ENCODE peak calls at places on chromosome X, in eight cellular contexts. N, V, S, U, X, W, I and E are unnamed samples.

GRCh38 chrX:120517936-120518335 is 42.8 kb downstream of the CUL4B start:
- DNase-seq in X (no peak), W (no peak), N (no peak), U (no peak), V (no peak), S (peak), I (no peak), E (no peak)

GRCh38 chrX:150185766-150186165 is 177.4 kb upstream of the MAMLD1 start:
- DNase-seq in V (no peak), W (no peak), X (no peak), N (no peak), S (no peak), I (no peak), U (no peak), E (no peak)

GRCh38 chrX:111465664-111466063 is 45.8 kb upstream of the SERTM2 start:
- DNase-seq in V (no peak), N (no peak), W (no peak), U (no peak), X (no peak), S (no peak), I (no peak), E (no peak)

GRCh38 chrX:138917781-138918180 is 206.3 kb upstream of the FGF13 start:
- DNase-seq in X (no peak), V (no peak), N (no peak), U (no peak), S (peak), I (no peak), W (no peak), E (no peak)

GRCh38 chrX:29890646-29891200 is 324.6 kb upstream of the MAGEB2 start:
- DNase-seq in I (no peak), W (no peak), X (no peak), S (peak), U (no peak), V (no peak), N (no peak), E (no peak)

GRCh38 chrX:118974908-118975671 is 672 bp downstream of the LONRF3 start:
- DNase-seq in U (peak), I (peak), N (no peak), V (peak), X (no peak), W (no peak), S (no peak), E (peak)

GRCh38 chrX:71320126-71320525 is 18.6 kb downstream of the ITGB1BP2 start:
- DNase-seq in S (no peak), U (no peak), V (no peak), N (no peak), X (no peak), I (no peak), W (no peak), E (no peak)

GRCh38 chrX:40727599-40728252 is 7.6 kb downstream of the MED14 start:
- DNase-seq in V (no peak), U (no peak), N (no peak), I (no peak), W (no peak), X (no peak), S (no peak), E (no peak)

GRCh38 chrX:79138658-79139241 is 5.7 kb upstream of the GPR174 start:
- DNase-seq in X (no peak), V (no peak), U (peak), N (no peak), I (no peak), S (no peak), W (no peak), E (no peak)

GRCh38 chrX:150935466-150935865 is 37.0 kb upstream of the CD99L2 start:
- DNase-seq in S (peak), X (no peak), I (no peak), W (no peak), U (no peak), V (no peak), N (no peak), E (no peak)

GRCh38 chrX:153657161-153657560 is 10.2 kb downstream of the DUSP9 start:
- DNase-seq in N (no peak), I (no peak), S (no peak), X (no peak), V (no peak), U (no peak), W (no peak), E (no peak)

GRCh38 chrX:10750581-10750980 is 130.2 kb upstream of the MID1 start:
- DNase-seq in U (no peak), S (peak), W (no peak), X (no peak), N (no peak), I (no peak), V (no peak), E (no peak)

GRCh38 chrX:5681159-5681558 is 547.5 kb downstream of the NLGN4X start:
- DNase-seq in X (no peak), W (no peak), I (no peak), S (no peak), V (no peak), U (no peak), N (no peak), E (no peak)

GRCh38 chrX:68784816-68785215 is 44.0 kb upstream of the EFNB1 start:
- DNase-seq in U (no peak), X (no peak), S (no peak), V (peak), W (no peak), I (no peak), N (no peak), E (no peak)

GRCh38 chrX:66074920-66075879 is 35.3 kb upstream of the VSIG4 start:
- DNase-seq in N (no peak), I (peak), V (no peak), X (peak), U (peak), S (no peak), W (peak), E (no peak)

GRCh38 chrX:109952050-109952449 is 50.9 kb upstream of the TMEM164 start:
- DNase-seq in U (no peak), N (no peak), X (no peak), V (no peak), I (peak), W (no peak), S (no peak), E (no peak)

GRCh38 chrX:150127216-150127615 is 188.9 kb upstream of the EOLA2 start:
- DNase-seq in S (no peak), W (no peak), V (no peak), N (no peak), U (no peak), I (no peak), X (no peak), E (no peak)

GRCh38 chrX:71458866-71459265 is 74.0 kb upstream of the OGT start:
- DNase-seq in U (no peak), X (no peak), S (no peak), N (no peak), W (no peak), I (no peak), V (no peak), E (no peak)

GRCh38 chrX:151505796-151506195 is 57.7 kb upstream of the PASD1 start:
- DNase-seq in I (no peak), V (no peak), U (no peak), S (no peak), W (peak), N (no peak), X (no peak), E (no peak)

GRCh38 chrX:38754102-38754790 is 47.0 kb upstream of the MID1IP1 start:
- DNase-seq in X (no peak), W (peak), S (peak), I (peak), U (no peak), V (no peak), N (no peak), E (no peak)

GRCh38 chrX:130280901-130281300 is 12.2 kb upstream of the ZNF280C start:
- DNase-seq in V (no peak), W (no peak), U (no peak), N (no peak), I (no peak), X (no peak), S (no peak), E (no peak)

GRCh38 chrX:103148075-103148474 is 55.1 kb upstream of the NXF3 start:
- DNase-seq in S (no peak), I (no peak), N (no peak), W (no peak), U (no peak), V (no peak), X (no peak), E (no peak)

GRCh38 chrX:151184705-151185104 is 8.3 kb downstream of the GPR50 start:
- DNase-seq in U (no peak), X (no peak), W (no peak), V (no peak), I (no peak), N (no peak), S (no peak), E (no peak)

GRCh38 chrX:129000018-129000417 is 523.3 kb downstream of the SMARCA1 start:
- DNase-seq in X (no peak), V (no peak), U (no peak), I (no peak), S (no peak), W (no peak), N (no peak), E (no peak)

GRCh38 chrX:17608898-17609297 is 128.4 kb upstream of the SCML1 start:
- DNase-seq in N (no peak), V (no peak), S (no peak), W (no peak), X (no peak), I (peak), U (no peak), E (no peak)

GRCh38 chrX:119870626-119871131 is 854 bp downstream of the RNF113A start:
- DNase-seq in W (no peak), N (no peak), S (peak), V (no peak), U (peak), I (peak), X (no peak), E (no peak)

GRCh38 chrX:111881715-111882114 is 5.7 kb downstream of the TRPC5OS start:
- DNase-seq in I (no peak), N (no peak), U (no peak), X (no peak), V (no peak), W (no peak), S (no peak), E (no peak)

GRCh38 chrX:22134681-22135080 is 102.6 kb downstream of the PHEX start:
- DNase-seq in U (no peak), S (peak), W (no peak), V (no peak), I (peak), X (no peak), N (no peak), E (no peak)

GRCh38 chrX:12814434-12814833 is 23.2 kb downstream of the PRPS2 start:
- DNase-seq in X (no peak), W (peak), U (peak), V (no peak), N (no peak), I (peak), S (peak), E (no peak)

GRCh38 chrX:130253916-130254315 is 14.8 kb downstream of the ZNF280C start:
- DNase-seq in S (no peak), N (no peak), X (no peak), I (no peak), W (no peak), U (no peak), V (no peak), E (no peak)

GRCh38 chrX:132842839-132843238 is 115.6 kb downstream of the HS6ST2 start:
- DNase-seq in U (no peak), X (no peak), S (no peak), V (no peak), N (no peak), W (no peak), I (no peak), E (no peak)
- H3K27ac ChIP-seq in U (no peak), X (no peak), S (no peak), V (no peak), N (no peak), W (no peak), I (no peak), E (no peak)

GRCh38 chrX:108584617-108585211 is 145.1 kb downstream of the COL4A5 start:
- DNase-seq in S (no peak), X (no peak), I (no peak), N (no peak), W (no peak), V (no peak), U (no peak), E (no peak)
- TF ChIP-seq CTCF in S (peak), X (no peak), I (peak), N (no peak), W (no peak), V (no peak), U (no peak), E (no peak)

DNA sequence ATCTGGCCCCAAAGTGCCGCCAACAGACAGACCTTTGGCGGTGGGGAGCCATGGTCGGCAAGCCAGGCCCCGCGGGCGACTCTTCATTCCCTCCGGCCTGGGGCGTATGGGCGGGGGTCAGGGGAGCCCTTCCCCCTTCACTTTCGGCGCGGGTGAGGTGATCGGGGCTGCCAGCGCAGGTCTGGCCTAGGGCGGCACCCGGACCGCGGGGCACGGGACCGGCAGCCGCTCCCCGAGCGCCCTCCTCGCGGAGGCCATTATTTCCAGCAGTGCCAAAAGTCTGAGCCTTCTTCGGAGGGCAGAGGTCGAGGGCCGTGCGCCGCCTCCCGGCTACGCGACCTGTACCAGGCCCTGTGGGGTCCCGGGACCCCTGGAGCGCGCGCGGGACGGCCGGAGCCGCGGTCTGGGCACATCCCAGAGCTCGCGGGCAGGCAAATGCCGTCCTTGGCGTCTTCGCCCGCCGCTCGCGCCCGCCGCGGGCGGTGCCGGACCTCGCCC is 620 bp upstream of the KDM6A start:
- DNase-seq in N (peak), X (no peak), S (peak), U (peak), W (peak), V (no peak), I (peak), E (no peak)
- TF ChIP-seq POLR2A in N (no peak), X (no peak), S (no peak), U (no peak), W (no peak), V (peak), I (no peak), E (no peak)

GRCh38 chrX:136047969-136048368 is 62.7 kb downstream of the SLC9A6 start:
- DNase-seq in N (no peak), W (no peak), S (peak), I (no peak), X (no peak), V (no peak), U (no peak), E (no peak)

GRCh38 chrX:136049608-136050007 is 64.4 kb downstream of the SLC9A6 start:
- DNase-seq in V (no peak), W (no peak), N (no peak), U (no peak), I (no peak), S (no peak), X (no peak), E (peak)

GRCh38 chrX:136048446-136048845 is 63.2 kb downstream of the SLC9A6 start:
- DNase-seq in W (no peak), U (no peak), N (no peak), I (no peak), X (no peak), V (no peak), S (peak), E (no peak)

GRCh38 chrX:136046295-136046894 is 61.2 kb downstream of the SLC9A6 start:
- DNase-seq in U (no peak), V (no peak), W (no peak), S (peak), X (no peak), I (no peak), N (no peak), E (no peak)

GRCh38 chrX:136047001-136047642 is 61.9 kb downstream of the SLC9A6 start:
- DNase-seq in U (no peak), I (no peak), X (no peak), N (no peak), V (no peak), S (peak), W (no peak), E (no peak)
- H3K27ac ChIP-seq in U (no peak), I (peak), X (no peak), N (no peak), V (no peak), S (no peak), W (no peak), E (peak)

GRCh38 chrX:56762707-56763555 is 33.9 kb downstream of the NBDY start:
- DNase-seq in V (no peak), X (no peak), W (no peak), U (no peak), N (no peak), S (no peak), I (no peak), E (peak)

GRCh38 chrX:56762220-56762619 is 33.2 kb downstream of the NBDY start:
- DNase-seq in U (no peak), I (no peak), X (no peak), W (no peak), N (no peak), V (no peak), S (no peak), E (no peak)

GRCh38 chrX:56764975-56765791 is 36.1 kb downstream of the NBDY start:
- DNase-seq in N (peak), V (no peak), U (peak), X (no peak), S (no peak), I (no peak), W (no peak), E (peak)

GRCh38 chrX:56764153-56764974 is 35.3 kb downstream of the NBDY start:
- DNase-seq in N (peak), S (peak), X (no peak), U (peak), I (peak), W (peak), V (peak), E (peak)

GRCh38 chrX:56763556-56764152 is 34.6 kb downstream of the NBDY start:
- DNase-seq in N (peak), X (no peak), U (peak), W (no peak), I (no peak), S (peak), V (no peak), E (peak)
- TF ChIP-seq CTCF in N (no peak), X (peak), U (no peak), W (peak), I (no peak), S (peak), V (peak), E (no peak)

GRCh38 chrX:136768469-136769084 is 12.2 kb downstream of the ARHGEF6 start:
- DNase-seq in W (peak), I (peak), S (peak), N (no peak), X (no peak), V (no peak), U (peak), E (no peak)
- TF ChIP-seq POLR2A in W (no peak), I (no peak), S (no peak), N (no peak), X (no peak), V (no peak), U (no peak), E (no peak)

GRCh38 chrX:49878128-49878833 is 1.0 kb upstream of the USP27X start:
- DNase-seq in W (no peak), U (peak), S (no peak), N (no peak), I (peak), X (no peak), V (no peak), E (no peak)
- H3K27ac ChIP-seq in W (peak), U (peak), S (peak), N (peak), I (peak), X (peak), V (peak), E (peak)

DNA sequence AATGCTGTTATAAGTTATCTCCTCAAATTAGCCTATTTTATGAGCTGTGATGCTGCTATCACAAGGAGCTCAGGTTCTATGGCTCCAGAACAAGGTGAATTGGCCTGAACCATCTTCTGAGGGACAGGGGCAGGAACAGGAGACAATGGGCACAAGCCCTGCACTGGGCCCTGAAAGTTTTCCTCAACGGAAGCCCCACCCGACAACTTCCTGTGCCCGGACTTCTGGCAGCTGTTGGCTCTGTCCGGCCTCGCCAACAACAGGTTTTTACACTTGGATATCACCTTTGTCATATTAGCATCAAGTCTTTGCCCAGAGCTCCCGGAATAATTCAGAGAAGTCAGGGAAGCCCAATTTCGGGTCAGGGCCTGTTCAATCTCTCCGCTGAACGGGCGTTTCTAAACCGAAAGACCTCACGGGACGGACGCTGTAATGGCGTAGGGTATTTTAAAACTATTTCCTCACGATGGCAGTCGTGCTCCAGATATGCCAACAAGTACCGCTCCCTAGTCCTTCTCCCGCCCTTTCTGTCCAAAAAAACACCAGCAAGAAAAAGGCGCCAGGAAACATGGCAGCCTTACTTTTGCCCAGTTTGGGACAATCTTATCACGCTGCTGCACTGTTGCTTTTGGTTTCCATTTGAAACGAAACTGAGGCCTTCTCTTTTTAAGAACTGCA is 201.0 kb upstream of the STK26 start:
- DNase-seq in S (peak), V (no peak), W (no peak), N (peak), U (peak), X (peak), I (no peak), E (no peak)
- TF ChIP-seq CTCF in S (peak), V (peak), W (peak), N (no peak), U (no peak), X (peak), I (no peak), E (peak)

GRCh38 chrX:14027511-14028019 is 2.1 kb downstream of the GEMIN8 start:
- DNase-seq in W (no peak), I (no peak), S (peak), X (no peak), V (no peak), U (no peak), N (no peak), E (no peak)
- TF ChIP-seq POLR2A in W (no peak), I (no peak), S (no peak), X (no peak), V (no peak), U (no peak), N (no peak), E (no peak)